ENCODE peak calls at places on chromosomes 7 and 10, in four cellular contexts. One of them, this sample, is unnamed.

GRCh38 chr7:828793-829561 is 3.3 kb upstream of the SUN1 start:
- DNase-seq in PC-3: no peak
- DNase-seq in MM.1S: no peak
- DNase-seq in neural progenitor cell: no peak
- DNase-seq in this sample: no peak

GRCh38 chr7:41916450-41916927 is 213.6 kb upstream of the INHBA start:
- DNase-seq in neural progenitor cell: no peak
- DNase-seq in MM.1S: no peak
- DNase-seq in PC-3: peak; percentile 92
- DNase-seq in this sample: peak; percentile 98

GRCh38 chr7:27245798-27246691 is 3.4 kb downstream of the EVX1 start:
- DNase-seq in PC-3: no peak
- DNase-seq in MM.1S: no peak
- DNase-seq in neural progenitor cell: peak; percentile 70
- DNase-seq in this sample: peak; percentile 57

GRCh38 chr10:78408671-78409472 is 375.2 kb downstream of the RPS24 start:
- DNase-seq in PC-3: peak; percentile 61
- DNase-seq in neural progenitor cell: peak; percentile 35
- DNase-seq in MM.1S: no peak
- DNase-seq in this sample: peak; percentile 73

GRCh38 chr7:41323811-41324210 is 379.1 kb downstream of the INHBA start:
- DNase-seq in MM.1S: no peak
- DNase-seq in PC-3: no peak
- DNase-seq in neural progenitor cell: no peak
- DNase-seq in this sample: no peak

GRCh38 chr10:91043173-91043910 is 122.5 kb upstream of the ANKRD1 start:
- DNase-seq in PC-3: peak; percentile 46
- DNase-seq in MM.1S: peak; percentile 18
- DNase-seq in neural progenitor cell: peak; percentile 53
- DNase-seq in this sample: peak; percentile 35

GRCh38 chr7:159166530-159166929 is 21.9 kb upstream of the VIPR2 start:
- DNase-seq in MM.1S: no peak
- DNase-seq in neural progenitor cell: no peak
- DNase-seq in PC-3: no peak
- DNase-seq in this sample: no peak

GRCh38 chr7:82294258-82294855 is 149.2 kb downstream of the CACNA2D1 start:
- DNase-seq in neural progenitor cell: no peak
- DNase-seq in PC-3: no peak
- DNase-seq in MM.1S: no peak
- DNase-seq in this sample: peak; percentile 65

GRCh38 chr10:104925232-104925851 is 284.3 kb downstream of the SORCS3 start:
- DNase-seq in PC-3: peak; percentile 49
- DNase-seq in neural progenitor cell: peak; percentile 75
- DNase-seq in MM.1S: peak; percentile 41
- DNase-seq in this sample: peak; percentile 61

GRCh38 chr10:119620771-119621384 is 24.1 kb upstream of the TIAL1 start:
- DNase-seq in MM.1S: no peak
- DNase-seq in PC-3: no peak
- DNase-seq in neural progenitor cell: no peak
- DNase-seq in this sample: no peak

DNA sequence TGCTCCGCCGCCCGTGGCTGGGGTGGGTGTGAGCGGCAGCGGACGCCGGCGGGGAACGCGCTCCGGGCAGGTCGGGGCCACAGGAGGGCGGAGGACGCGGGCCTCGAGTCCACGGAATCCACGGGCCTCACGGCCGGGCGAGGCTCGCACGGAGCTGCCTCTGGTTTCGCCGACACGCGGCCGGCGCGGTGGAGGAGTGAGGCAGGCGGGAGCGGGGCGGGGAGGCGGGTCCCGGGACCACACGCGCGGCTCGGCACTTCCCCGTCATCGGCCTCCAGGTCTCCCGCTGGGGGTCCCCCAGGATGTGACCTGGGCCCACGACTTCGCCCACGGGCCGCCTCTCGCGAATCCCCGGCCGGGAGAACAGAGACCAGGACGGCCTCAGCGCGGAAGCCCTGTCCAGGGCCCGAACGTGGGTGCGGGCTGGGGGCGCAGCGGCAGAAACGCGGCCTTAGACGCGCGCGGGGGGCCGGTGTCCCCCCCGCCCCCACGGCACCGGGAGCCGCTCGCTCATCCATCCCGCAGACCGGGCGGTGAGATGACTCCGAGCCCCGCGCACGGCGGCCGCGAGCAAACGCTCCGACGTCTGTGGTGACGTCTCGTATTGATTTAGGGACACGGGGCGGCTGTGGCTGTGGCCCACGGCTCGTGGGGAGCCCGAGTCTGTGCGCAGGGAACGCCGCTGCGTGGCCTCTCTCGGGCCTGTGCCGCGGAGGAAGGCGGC is 744 bp upstream of the NKX6-2 start:
- DNase-seq in MM.1S: no peak
- DNase-seq in neural progenitor cell: peak; percentile 53
- DNase-seq in PC-3: no peak
- DNase-seq in this sample: no peak
- TF ChIP-seq EZH2 in MM.1S: no peak
- TF ChIP-seq EZH2 in neural progenitor cell: peak; percentile 100
- TF ChIP-seq EZH2 in PC-3: peak; percentile 86
- TF ChIP-seq EZH2 in this sample: peak; percentile 65

GRCh38 chr7:143013473-143013872 is 13.5 kb downstream of the OR9A2 start:
- DNase-seq in PC-3: no peak
- DNase-seq in neural progenitor cell: no peak
- DNase-seq in MM.1S: no peak
- DNase-seq in this sample: peak; percentile 34
- H3K9ac ChIP-seq in PC-3: no peak overlapping the region
- H3K9ac ChIP-seq in neural progenitor cell: no peak overlapping the region
- H3K9ac ChIP-seq in MM.1S: no peak overlapping the region
- H3K9ac ChIP-seq in this sample: no peak overlapping the region

DNA sequence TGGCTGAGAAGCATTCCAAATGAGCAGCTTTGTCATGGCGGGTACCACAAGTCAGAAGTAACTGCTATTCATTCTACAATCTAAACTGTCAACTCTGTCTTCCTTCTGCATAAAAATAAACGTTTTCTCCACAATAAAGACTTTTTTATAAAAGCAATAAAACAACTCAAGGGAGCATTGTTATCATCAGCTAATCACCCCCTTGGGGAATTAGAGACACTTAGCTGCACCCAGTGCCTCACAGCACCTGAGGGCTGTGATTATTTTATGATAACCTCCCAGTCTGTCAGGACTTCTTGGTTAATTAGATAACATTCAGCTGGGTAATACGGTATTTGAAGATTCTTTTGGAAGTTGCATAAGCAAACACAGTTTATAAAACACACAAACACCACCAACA is 155.6 kb downstream of the PPP1R3A start:
- DNase-seq in PC-3: no peak
- DNase-seq in MM.1S: no peak
- DNase-seq in neural progenitor cell: no peak
- DNase-seq in this sample: no peak
- TF ChIP-seq EZH2phosphoT487 in PC-3: no peak
- TF ChIP-seq EZH2phosphoT487 in MM.1S: no peak
- TF ChIP-seq EZH2phosphoT487 in neural progenitor cell: no peak
- TF ChIP-seq EZH2phosphoT487 in this sample: no peak

GRCh38 chr7:16982640-16983103 is 100.9 kb upstream of the AGR3 start:
- DNase-seq in PC-3: peak; percentile 64
- DNase-seq in neural progenitor cell: peak; percentile 42
- DNase-seq in MM.1S: peak; percentile 33
- DNase-seq in this sample: peak; percentile 72

GRCh38 chr7:16984346-16984745 is 102.6 kb upstream of the AGR3 start:
- DNase-seq in PC-3: no peak
- DNase-seq in neural progenitor cell: no peak
- DNase-seq in MM.1S: no peak
- DNase-seq in this sample: no peak

GRCh38 chr7:16980539-16980938 is 98.8 kb upstream of the AGR3 start:
- DNase-seq in PC-3: no peak
- DNase-seq in MM.1S: no peak
- DNase-seq in neural progenitor cell: no peak
- DNase-seq in this sample: no peak

GRCh38 chr7:16975712-16976111 is 93.9 kb upstream of the AGR3 start:
- DNase-seq in PC-3: no peak
- DNase-seq in neural progenitor cell: no peak
- DNase-seq in MM.1S: no peak
- DNase-seq in this sample: no peak

DNA sequence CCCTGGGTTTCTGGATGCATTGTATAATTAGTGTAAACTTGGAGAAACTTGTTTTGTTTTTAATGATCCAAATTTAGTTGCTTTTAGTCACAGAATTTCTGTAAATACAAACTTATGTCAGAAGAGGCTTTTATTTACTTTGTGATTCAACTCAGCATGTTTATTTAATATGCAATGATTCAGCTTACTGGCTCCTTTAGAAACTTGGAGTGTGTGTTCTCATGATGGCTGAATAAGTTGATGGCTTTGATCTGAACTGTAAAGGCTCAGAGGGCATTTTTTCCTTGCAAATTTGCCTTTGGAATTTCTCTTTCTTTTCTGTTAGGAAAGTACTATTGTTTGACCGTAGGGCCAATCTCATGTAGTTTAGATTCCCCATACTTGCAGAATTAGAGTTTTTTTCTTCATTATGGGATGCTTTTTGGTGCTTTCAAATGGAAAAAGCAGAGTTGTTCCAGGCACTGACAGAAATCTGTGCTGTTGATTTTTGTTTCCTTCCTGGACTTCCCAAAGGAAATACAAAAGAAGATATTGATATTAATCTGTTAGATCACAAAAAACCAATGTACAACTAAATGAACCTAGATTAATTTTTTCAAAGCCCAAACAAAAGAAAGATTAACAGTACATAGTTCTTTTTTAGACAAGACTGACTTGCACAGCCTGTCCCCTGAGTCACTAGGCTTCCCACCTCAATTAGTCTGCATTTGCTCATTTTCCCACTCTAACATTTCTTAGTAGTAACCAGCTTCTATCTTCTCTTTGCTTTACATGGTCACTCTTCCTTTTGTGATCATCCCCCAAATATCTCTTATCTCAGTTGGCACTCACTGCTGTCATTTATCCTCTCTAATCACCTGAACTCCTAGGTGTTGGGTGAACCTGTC is 96.8 kb upstream of the AGR3 start:
- DNase-seq in PC-3: peak; percentile 84
- DNase-seq in neural progenitor cell: no peak
- DNase-seq in MM.1S: no peak
- DNase-seq in this sample: peak; percentile 86
- TF ChIP-seq EZH2 in PC-3: no peak
- TF ChIP-seq EZH2 in neural progenitor cell: no peak
- TF ChIP-seq EZH2 in MM.1S: no peak
- TF ChIP-seq EZH2 in this sample: no peak

GRCh38 chr10:43606323-43607198 is at the start of gene ZNF485:
- DNase-seq in PC-3: peak; percentile 69
- DNase-seq in MM.1S: peak; percentile 68
- DNase-seq in neural progenitor cell: peak; percentile 81
- DNase-seq in this sample: peak; percentile 85
- H3K9ac ChIP-seq in PC-3: peak within 1 kb of the TSS; percentile 85
- H3K9ac ChIP-seq in MM.1S: peak within 1 kb of the TSS; percentile 63
- H3K9ac ChIP-seq in neural progenitor cell: no peak within 1 kb of the TSS
- H3K9ac ChIP-seq in this sample: peak within 1 kb of the TSS; percentile 75

DNA sequence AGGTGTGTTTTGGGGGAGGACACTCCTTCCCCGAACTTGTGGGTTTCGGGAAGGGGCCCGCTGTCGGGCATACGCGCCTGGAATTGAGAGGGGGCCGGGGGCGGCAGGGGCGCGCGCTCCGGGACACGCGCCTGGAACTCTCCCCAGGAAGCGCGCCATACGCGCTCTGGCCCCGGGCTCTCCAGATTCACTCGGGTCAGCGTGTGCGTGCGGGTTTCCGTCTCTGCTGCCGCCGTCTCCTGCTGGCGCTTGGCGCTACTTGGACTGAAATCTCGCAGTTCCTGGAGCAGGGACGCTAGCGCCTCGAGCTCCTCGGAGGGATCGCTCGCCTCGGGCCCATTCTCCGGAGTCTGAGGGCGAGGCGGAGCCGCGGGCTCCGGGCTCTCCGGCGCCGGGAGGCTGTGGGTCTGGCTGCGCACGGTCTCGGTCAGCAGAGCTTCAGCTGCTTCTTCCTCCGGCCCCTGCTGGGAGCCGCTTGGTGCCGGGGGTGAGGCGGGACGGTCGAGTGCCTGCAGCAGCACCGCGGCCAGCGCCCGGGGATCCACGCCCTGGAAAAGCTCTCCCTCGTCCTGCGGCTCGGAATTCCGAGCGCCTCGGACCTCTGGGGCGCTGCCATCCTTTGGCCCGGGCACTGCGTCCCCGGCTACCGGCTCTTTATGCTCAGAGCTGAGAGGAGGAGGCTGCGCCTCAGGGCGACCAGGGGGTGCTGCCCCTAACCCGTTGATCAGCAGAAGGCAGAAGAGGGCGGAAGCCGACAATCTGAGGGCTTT is 1.1 kb downstream of the VGF start:
- DNase-seq in MM.1S: no peak
- DNase-seq in PC-3: peak; percentile 56
- DNase-seq in neural progenitor cell: peak; percentile 89
- DNase-seq in this sample: peak; percentile 86
- TF ChIP-seq EZH2phosphoT487 in MM.1S: no peak
- TF ChIP-seq EZH2phosphoT487 in PC-3: no peak
- TF ChIP-seq EZH2phosphoT487 in neural progenitor cell: peak; percentile 95
- TF ChIP-seq EZH2phosphoT487 in this sample: no peak

DNA sequence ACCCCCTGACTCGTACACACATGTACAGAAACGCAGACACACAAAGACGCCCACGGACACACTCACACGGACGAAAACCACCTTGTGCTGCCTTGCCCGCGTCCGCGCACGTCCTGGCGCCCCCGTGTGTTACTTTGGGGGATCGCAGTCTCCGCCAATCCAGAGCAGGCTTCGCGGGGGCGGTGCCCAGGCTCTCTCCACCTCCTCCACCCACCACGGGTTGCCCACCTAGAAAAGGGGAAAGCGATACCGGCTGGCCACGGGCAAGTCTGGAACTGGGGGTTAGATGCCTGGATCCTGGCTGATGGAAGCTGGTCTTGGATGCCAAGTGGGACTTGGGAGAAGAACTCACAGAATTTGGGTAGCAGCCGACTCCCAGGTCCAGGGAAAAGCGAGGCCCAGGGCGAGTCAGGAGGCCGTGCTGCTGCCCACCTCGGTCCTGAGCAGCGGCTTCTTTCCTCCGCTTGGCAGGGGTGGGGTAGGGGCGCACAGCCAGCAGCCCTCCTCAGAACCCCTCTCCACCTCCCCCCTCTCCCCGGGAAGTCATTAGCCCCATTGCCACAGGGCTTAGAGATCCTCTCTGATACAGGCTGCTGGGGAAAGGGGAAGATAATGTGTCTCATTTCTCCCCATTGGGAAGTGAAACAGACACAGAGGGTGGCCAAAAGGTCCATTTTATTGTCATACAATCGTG is 4.6 kb upstream of the VGF start:
- DNase-seq in MM.1S: peak; percentile 53
- DNase-seq in neural progenitor cell: peak; percentile 81
- DNase-seq in PC-3: peak; percentile 63
- DNase-seq in this sample: peak; percentile 80
- TF ChIP-seq EZH2 in MM.1S: no peak
- TF ChIP-seq EZH2 in neural progenitor cell: peak; percentile 88
- TF ChIP-seq EZH2 in PC-3: no peak
- TF ChIP-seq EZH2 in this sample: peak; percentile 39

GRCh38 chr7:134431805-134432204 is 27.1 kb downstream of the AKR1B1 start:
- DNase-seq in neural progenitor cell: no peak
- DNase-seq in PC-3: peak; percentile 7
- DNase-seq in MM.1S: no peak
- DNase-seq in this sample: no peak
- H3K9ac ChIP-seq in neural progenitor cell: no peak overlapping the region
- H3K9ac ChIP-seq in PC-3: peak overlapping the region; percentile 67
- H3K9ac ChIP-seq in MM.1S: no peak overlapping the region
- H3K9ac ChIP-seq in this sample: peak overlapping the region; percentile 78

DNA sequence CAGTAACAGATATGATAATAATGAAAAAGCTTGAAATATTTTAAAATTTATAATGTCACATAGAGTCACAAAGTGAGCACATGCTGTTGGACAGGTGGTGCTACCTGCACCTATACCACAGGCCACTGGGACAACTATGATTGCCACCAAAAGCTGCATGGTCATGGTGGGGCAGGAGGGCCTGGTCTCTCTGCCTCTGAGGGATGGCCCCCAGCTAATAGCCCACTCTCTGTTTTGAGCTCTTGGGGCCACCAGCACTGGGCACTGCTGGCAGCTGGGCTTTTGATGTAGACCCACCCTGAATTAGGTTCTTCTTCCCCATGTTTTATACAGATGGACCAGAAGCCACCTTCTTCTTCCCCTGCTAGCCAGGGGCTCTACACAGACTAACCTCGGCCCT is 265.4 kb downstream of the KCND2 start:
- DNase-seq in MM.1S: no peak
- DNase-seq in neural progenitor cell: no peak
- DNase-seq in PC-3: no peak
- DNase-seq in this sample: no peak
- TF ChIP-seq EZH2phosphoT487 in MM.1S: no peak
- TF ChIP-seq EZH2phosphoT487 in neural progenitor cell: no peak
- TF ChIP-seq EZH2phosphoT487 in PC-3: no peak
- TF ChIP-seq EZH2phosphoT487 in this sample: no peak

This sample was measured in GM23248.